ENCODE peak calls at places on chromosomes 1 and 21, in five cellular contexts. One of them, this sample, is unnamed.

GRCh38 chr1:29436386-29436785 is 200.1 kb downstream of the PTPRU start:
- DNase-seq in OCI-LY7: no peak
- DNase-seq in colonic mucosa: no peak
- DNase-seq in lung: no peak
- DNase-seq in DND-41: no peak
- DNase-seq in this sample: no peak

GRCh38 chr1:245932302-245932972 is 574.6 kb downstream of the SMYD3 start:
- DNase-seq in OCI-LY7: no peak
- DNase-seq in lung: no peak
- DNase-seq in colonic mucosa: no peak
- DNase-seq in DND-41: no peak
- DNase-seq in this sample: no peak

GRCh38 chr1:161298116-161298515 is 11.7 kb downstream of the MPZ start:
- DNase-seq in colonic mucosa: no peak
- DNase-seq in lung: no peak
- DNase-seq in OCI-LY7: peak; percentile 19
- DNase-seq in DND-41: no peak
- DNase-seq in this sample: no peak

GRCh38 chr1:117237701-117238413 is 27.1 kb upstream of the VTCN1 start:
- DNase-seq in OCI-LY7: no peak
- DNase-seq in lung: no peak
- DNase-seq in colonic mucosa: no peak
- DNase-seq in DND-41: no peak
- DNase-seq in this sample: no peak

GRCh38 chr1:219927298-219927955 is 930 bp downstream of the SLC30A10 start:
- DNase-seq in lung: no peak
- DNase-seq in DND-41: no peak
- DNase-seq in colonic mucosa: no peak
- DNase-seq in OCI-LY7: no peak
- DNase-seq in this sample: no peak

GRCh38 chr21:39232926-39233325 is 49.7 kb upstream of the PSMG1 start:
- DNase-seq in DND-41: no peak
- DNase-seq in OCI-LY7: no peak
- DNase-seq in lung: no peak
- DNase-seq in colonic mucosa: no peak
- DNase-seq in this sample: peak; percentile 5

GRCh38 chr1:208844158-208844557 is 600.0 kb upstream of the PLXNA2 start:
- DNase-seq in colonic mucosa: no peak
- DNase-seq in OCI-LY7: no peak
- DNase-seq in lung: no peak
- DNase-seq in DND-41: no peak
- DNase-seq in this sample: no peak

GRCh38 chr1:245458761-245459174 is 304.0 kb downstream of the KIF26B start:
- DNase-seq in colonic mucosa: no peak
- DNase-seq in lung: no peak
- DNase-seq in DND-41: no peak
- DNase-seq in OCI-LY7: no peak
- DNase-seq in this sample: no peak

GRCh38 chr1:31704261-31705079 is 653 bp upstream of the COL16A1 start:
- DNase-seq in lung: no peak
- DNase-seq in colonic mucosa: peak; percentile 45
- DNase-seq in OCI-LY7: no peak
- DNase-seq in DND-41: no peak
- DNase-seq in this sample: peak; percentile 67

GRCh38 chr1:245654460-245655050 is 499.8 kb downstream of the KIF26B start:
- DNase-seq in OCI-LY7: no peak
- DNase-seq in colonic mucosa: no peak
- DNase-seq in DND-41: no peak
- DNase-seq in lung: no peak
- DNase-seq in this sample: peak; percentile 65

GRCh38 chr1:182431278-182431677 is 18.7 kb upstream of the RGSL1 start:
- DNase-seq in OCI-LY7: no peak
- DNase-seq in lung: no peak
- DNase-seq in colonic mucosa: no peak
- DNase-seq in DND-41: no peak
- DNase-seq in this sample: no peak

GRCh38 chr1:25568090-25568833 is 24.9 kb downstream of the LDLRAP1 start:
- DNase-seq in lung: no peak
- DNase-seq in DND-41: no peak
- DNase-seq in colonic mucosa: no peak
- DNase-seq in OCI-LY7: no peak
- DNase-seq in this sample: peak; percentile 64

GRCh38 chr1:113223546-113223945 is 150.5 kb downstream of the LRIG2 start:
- DNase-seq in OCI-LY7: no peak
- DNase-seq in DND-41: no peak
- DNase-seq in lung: no peak
- DNase-seq in colonic mucosa: no peak
- DNase-seq in this sample: peak; percentile 51

GRCh38 chr1:81115422-81115821 is 685.3 kb upstream of the ADGRL2 start:
- DNase-seq in OCI-LY7: no peak
- DNase-seq in colonic mucosa: no peak
- DNase-seq in DND-41: no peak
- DNase-seq in lung: no peak
- DNase-seq in this sample: no peak

GRCh38 chr1:248404024-248404423 is 1.2 kb downstream of the OR2T1 start:
- DNase-seq in colonic mucosa: no peak
- DNase-seq in OCI-LY7: no peak
- DNase-seq in DND-41: no peak
- DNase-seq in lung: no peak
- DNase-seq in this sample: no peak

GRCh38 chr21:31335957-31336738 is 7.9 kb downstream of the TIAM1 start:
- DNase-seq in OCI-LY7: no peak
- DNase-seq in DND-41: no peak
- DNase-seq in lung: no peak
- DNase-seq in colonic mucosa: no peak
- DNase-seq in this sample: peak; percentile 27

GRCh38 chr1:223670458-223671159 is 5.1 kb upstream of the CAPN8 start:
- DNase-seq in OCI-LY7: peak; percentile 8
- DNase-seq in DND-41: peak; percentile 13
- DNase-seq in colonic mucosa: peak; percentile 57
- DNase-seq in lung: peak; percentile 38
- DNase-seq in this sample: peak; percentile 44

GRCh38 chr1:26626994-26627393 is 68.8 kb upstream of the ARID1A start:
- DNase-seq in DND-41: no peak
- DNase-seq in colonic mucosa: no peak
- DNase-seq in lung: no peak
- DNase-seq in OCI-LY7: no peak
- DNase-seq in this sample: no peak

GRCh38 chr1:214476229-214476957 is 75.0 kb downstream of the PTPN14 start:
- DNase-seq in DND-41: no peak
- DNase-seq in lung: no peak
- DNase-seq in OCI-LY7: no peak
- DNase-seq in colonic mucosa: no peak
- DNase-seq in this sample: peak; percentile 49

GRCh38 chr1:154476791-154477190 is 25.2 kb upstream of the TDRD10 start:
- DNase-seq in DND-41: no peak
- DNase-seq in lung: no peak
- DNase-seq in OCI-LY7: no peak
- DNase-seq in colonic mucosa: no peak
- DNase-seq in this sample: no peak

GRCh38 chr1:3068400-3069361 is at the start of gene PRDM16:
- DNase-seq in DND-41: no peak
- DNase-seq in OCI-LY7: no peak
- DNase-seq in colonic mucosa: peak; percentile 26
- DNase-seq in lung: no peak
- DNase-seq in this sample: peak; percentile 67

GRCh38 chr1:220119043-220119512 is 25.1 kb downstream of the IARS2 start:
- DNase-seq in OCI-LY7: no peak
- DNase-seq in DND-41: no peak
- DNase-seq in lung: no peak
- DNase-seq in colonic mucosa: peak; percentile 50
- DNase-seq in this sample: peak; percentile 65

GRCh38 chr1:103265551-103265950 is 157.2 kb upstream of the COL11A1 start:
- DNase-seq in lung: no peak
- DNase-seq in OCI-LY7: no peak
- DNase-seq in colonic mucosa: no peak
- DNase-seq in DND-41: no peak
- DNase-seq in this sample: no peak

GRCh38 chr1:234954613-234955012 is 174.0 kb downstream of the TOMM20 start:
- DNase-seq in colonic mucosa: peak; percentile 22
- DNase-seq in DND-41: no peak
- DNase-seq in OCI-LY7: no peak
- DNase-seq in lung: no peak
- DNase-seq in this sample: no peak

GRCh38 chr1:12616709-12617373 is 1.2 kb downstream of the DHRS3 start:
- DNase-seq in colonic mucosa: no peak
- DNase-seq in DND-41: peak; percentile 43
- DNase-seq in lung: no peak
- DNase-seq in OCI-LY7: no peak
- DNase-seq in this sample: peak; percentile 47

GRCh38 chr1:24138481-24139158 is 4.3 kb downstream of the IL22RA1 start:
- DNase-seq in OCI-LY7: no peak
- DNase-seq in lung: no peak
- DNase-seq in colonic mucosa: no peak
- DNase-seq in DND-41: no peak
- DNase-seq in this sample: no peak

GRCh38 chr1:32989160-32989894 is 24.7 kb upstream of the RNF19B start:
- DNase-seq in lung: peak; percentile 82
- DNase-seq in DND-41: no peak
- DNase-seq in colonic mucosa: peak; percentile 56
- DNase-seq in OCI-LY7: no peak
- DNase-seq in this sample: no peak
- H3K27ac ChIP-seq in lung: peak overlapping the region; percentile 38
- H3K27ac ChIP-seq in DND-41: no peak overlapping the region
- H3K27ac ChIP-seq in colonic mucosa: peak overlapping the region; percentile 23
- H3K27ac ChIP-seq in OCI-LY7: no peak overlapping the region
- H3K27ac ChIP-seq in this sample: no peak overlapping the region

DNA sequence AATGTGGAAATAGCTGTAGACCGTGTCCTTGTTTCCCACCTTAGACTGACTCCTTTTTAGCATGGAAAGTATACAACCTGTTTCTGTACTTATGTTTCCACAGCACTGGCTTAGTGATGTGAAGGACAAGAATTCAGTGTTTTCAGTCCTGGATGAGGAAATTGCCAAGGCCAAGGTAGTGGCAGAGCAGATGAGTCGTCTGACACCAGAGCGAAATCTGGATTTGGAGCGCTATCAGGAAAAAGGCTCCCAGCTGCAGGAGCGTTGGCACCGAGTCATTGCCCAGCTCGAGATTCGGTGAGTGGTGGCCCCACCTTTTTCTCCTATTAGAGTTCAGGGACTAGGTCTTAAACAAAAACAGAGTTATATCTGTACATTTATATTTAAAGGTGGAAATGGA is 112.6 kb downstream of the MACF1 start:
- DNase-seq in colonic mucosa: no peak
- DNase-seq in lung: no peak
- DNase-seq in DND-41: no peak
- DNase-seq in OCI-LY7: no peak
- DNase-seq in this sample: no peak
- H3K36me3 ChIP-seq in colonic mucosa: peaks cover 7% of the 10 kb centered on the region
- H3K36me3 ChIP-seq in lung: peaks cover 31% of the 10 kb centered on the region
- H3K36me3 ChIP-seq in DND-41: peaks cover 88% of the 10 kb centered on the region
- H3K36me3 ChIP-seq in OCI-LY7: peaks cover 95% of the 10 kb centered on the region
- H3K36me3 ChIP-seq in this sample: no peaks in the 10 kb centered on the region

GRCh38 chr21:45405819-45406762 is 1.1 kb downstream of the COL18A1 start:
- DNase-seq in lung: no peak
- DNase-seq in OCI-LY7: no peak
- DNase-seq in DND-41: no peak
- DNase-seq in colonic mucosa: no peak
- DNase-seq in this sample: peak; percentile 60
- H3K4me1 ChIP-seq in lung: peaks cover 7% of the 10 kb centered on the region
- H3K4me1 ChIP-seq in OCI-LY7: no peaks in the 10 kb centered on the region
- H3K4me1 ChIP-seq in DND-41: no peaks in the 10 kb centered on the region
- H3K4me1 ChIP-seq in colonic mucosa: no peaks in the 10 kb centered on the region
- H3K4me1 ChIP-seq in this sample: peaks cover 52% of the 10 kb centered on the region

DNA sequence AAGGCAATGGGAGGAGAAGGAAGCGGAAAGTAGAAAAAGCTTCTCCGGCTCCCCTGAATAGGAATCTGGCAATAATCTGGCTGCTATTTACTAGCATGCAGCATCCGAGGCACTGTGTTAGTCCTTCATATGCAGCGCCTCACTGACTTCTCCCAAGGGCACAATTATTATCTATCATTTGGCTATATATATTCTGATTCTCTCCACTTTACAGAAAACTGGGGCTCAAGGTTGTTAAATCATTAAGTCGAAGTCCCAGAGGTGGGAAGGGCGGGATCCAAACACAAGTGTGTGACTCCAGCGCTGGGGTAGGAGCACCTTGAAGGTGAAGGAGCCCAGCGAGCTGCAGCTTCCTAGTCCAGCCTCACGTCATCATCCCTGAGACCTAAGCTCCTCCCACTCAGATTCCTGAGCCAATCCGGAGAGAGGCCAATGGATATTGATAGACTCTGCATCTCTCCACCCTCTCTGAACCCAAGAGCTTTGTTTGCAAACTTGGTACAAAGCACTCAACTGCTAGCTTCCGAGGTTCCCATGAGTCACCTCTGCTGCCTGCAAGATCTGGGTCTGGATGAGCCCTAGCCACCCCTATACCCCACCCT is 16.6 kb upstream of the EYA3 start:
- DNase-seq in DND-41: no peak
- DNase-seq in colonic mucosa: peak; percentile 89
- DNase-seq in lung: peak; percentile 75
- DNase-seq in OCI-LY7: no peak
- DNase-seq in this sample: peak; percentile 80
- H3K27ac ChIP-seq in DND-41: no peak overlapping the region
- H3K27ac ChIP-seq in colonic mucosa: peak overlapping the region; percentile 71
- H3K27ac ChIP-seq in lung: no peak overlapping the region
- H3K27ac ChIP-seq in OCI-LY7: no peak overlapping the region
- H3K27ac ChIP-seq in this sample: peak overlapping the region; percentile 71

GRCh38 chr1:201958348-201958747 is 3.0 kb downstream of the TIMM17A start:
- DNase-seq in lung: no peak
- DNase-seq in DND-41: no peak
- DNase-seq in colonic mucosa: no peak
- DNase-seq in OCI-LY7: no peak
- DNase-seq in this sample: no peak
- H3K36me3 ChIP-seq in lung: peaks cover 21% of the 10 kb centered on the region
- H3K36me3 ChIP-seq in DND-41: peaks cover 52% of the 10 kb centered on the region
- H3K36me3 ChIP-seq in colonic mucosa: peaks cover 15% of the 10 kb centered on the region
- H3K36me3 ChIP-seq in OCI-LY7: peaks cover 59% of the 10 kb centered on the region
- H3K36me3 ChIP-seq in this sample: no peaks in the 10 kb centered on the region

DNA sequence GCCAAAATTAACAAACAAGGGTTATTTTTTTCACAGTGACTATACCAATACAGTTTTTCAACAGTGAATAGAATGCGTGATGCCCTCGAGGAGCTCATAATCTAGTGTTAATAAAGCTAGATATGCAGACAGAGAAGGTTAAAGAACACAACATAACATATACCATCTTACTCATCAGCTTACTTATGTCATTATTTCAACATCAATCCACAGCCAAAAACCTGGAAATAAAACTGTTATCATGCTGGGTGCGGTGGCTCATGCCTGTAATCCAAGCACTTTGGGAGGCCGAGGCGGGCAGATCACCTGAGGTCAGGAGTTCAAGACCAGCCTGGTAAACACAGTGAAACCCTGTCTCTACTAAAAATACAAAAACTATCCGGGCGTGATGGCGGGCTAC is 6.1 kb downstream of the STX6 start:
- DNase-seq in DND-41: no peak
- DNase-seq in lung: no peak
- DNase-seq in colonic mucosa: no peak
- DNase-seq in OCI-LY7: no peak
- DNase-seq in this sample: no peak
- H3K4me1 ChIP-seq in DND-41: peaks cover 80% of the 10 kb centered on the region
- H3K4me1 ChIP-seq in lung: peaks cover 13% of the 10 kb centered on the region
- H3K4me1 ChIP-seq in colonic mucosa: no peaks in the 10 kb centered on the region
- H3K4me1 ChIP-seq in OCI-LY7: peaks cover 28% of the 10 kb centered on the region
- H3K4me1 ChIP-seq in this sample: no peaks in the 10 kb centered on the region

GRCh38 chr1:63921357-63921756 is 147.5 kb downstream of the ROR1 start:
- DNase-seq in colonic mucosa: peak; percentile 47
- DNase-seq in lung: no peak
- DNase-seq in OCI-LY7: no peak
- DNase-seq in DND-41: no peak
- DNase-seq in this sample: no peak
- H3K27ac ChIP-seq in colonic mucosa: no peak overlapping the region
- H3K27ac ChIP-seq in lung: peak overlapping the region; percentile 38
- H3K27ac ChIP-seq in OCI-LY7: no peak overlapping the region
- H3K27ac ChIP-seq in DND-41: no peak overlapping the region
- H3K27ac ChIP-seq in this sample: peak overlapping the region; percentile 60